ENCODE peak calls at places on chromosomes 4 and X, in six cellular contexts. One of them, this sample, is unnamed.

GRCh38 chr4:89119836-89120235 is 8.5 kb downstream of the TIGD2 start:
- DNase-seq in transverse colon: no peak
- DNase-seq in ovary: no peak
- DNase-seq in left ventricle myocardium inferior: no peak
- DNase-seq in retinal pigment epithelial cell: peak; percentile 77
- DNase-seq in lower lobe of right lung: no peak
- DNase-seq in this sample: no peak

GRCh38 chr4:66929748-66930147 is 615.6 kb downstream of the CENPC start:
- DNase-seq in transverse colon: no peak
- DNase-seq in ovary: no peak
- DNase-seq in lower lobe of right lung: no peak
- DNase-seq in retinal pigment epithelial cell: no peak
- DNase-seq in left ventricle myocardium inferior: no peak
- DNase-seq in this sample: no peak

GRCh38 chrX:108722561-108722960 is 13.8 kb downstream of the IRS4 start:
- DNase-seq in ovary: no peak
- DNase-seq in transverse colon: no peak
- DNase-seq in lower lobe of right lung: no peak
- DNase-seq in retinal pigment epithelial cell: no peak
- DNase-seq in left ventricle myocardium inferior: no peak
- DNase-seq in this sample: no peak

GRCh38 chr4:102757681-102758080 is 3.1 kb downstream of the MANBA start:
- DNase-seq in ovary: no peak
- DNase-seq in lower lobe of right lung: no peak
- DNase-seq in left ventricle myocardium inferior: no peak
- DNase-seq in transverse colon: no peak
- DNase-seq in retinal pigment epithelial cell: no peak
- DNase-seq in this sample: no peak

GRCh38 chrX:23374291-23374690 is 39.6 kb downstream of the PTCHD1 start:
- DNase-seq in retinal pigment epithelial cell: no peak
- DNase-seq in lower lobe of right lung: no peak
- DNase-seq in transverse colon: no peak
- DNase-seq in left ventricle myocardium inferior: no peak
- DNase-seq in ovary: no peak
- DNase-seq in this sample: no peak

GRCh38 chr4:108044951-108045686 is 55.4 kb downstream of the HADH start:
- DNase-seq in transverse colon: no peak
- DNase-seq in left ventricle myocardium inferior: no peak
- DNase-seq in lower lobe of right lung: no peak
- DNase-seq in retinal pigment epithelial cell: no peak
- DNase-seq in ovary: no peak
- DNase-seq in this sample: no peak

GRCh38 chrX:108018659-108019381 is 26.0 kb upstream of the VSIG1 start:
- DNase-seq in ovary: no peak
- DNase-seq in transverse colon: no peak
- DNase-seq in retinal pigment epithelial cell: no peak
- DNase-seq in left ventricle myocardium inferior: no peak
- DNase-seq in lower lobe of right lung: no peak
- DNase-seq in this sample: no peak

GRCh38 chr4:176638992-176639391 is 153.7 kb downstream of the VEGFC start:
- DNase-seq in lower lobe of right lung: no peak
- DNase-seq in transverse colon: no peak
- DNase-seq in retinal pigment epithelial cell: no peak
- DNase-seq in left ventricle myocardium inferior: no peak
- DNase-seq in ovary: no peak
- DNase-seq in this sample: no peak

GRCh38 chr4:109977854-109978501 is 65.3 kb downstream of the EGF start:
- DNase-seq in transverse colon: no peak
- DNase-seq in ovary: no peak
- DNase-seq in lower lobe of right lung: no peak
- DNase-seq in left ventricle myocardium inferior: no peak
- DNase-seq in retinal pigment epithelial cell: no peak
- DNase-seq in this sample: no peak

GRCh38 chr4:38675167-38676121 is 11.4 kb downstream of the KLF3 start:
- DNase-seq in transverse colon: peak; percentile 90
- DNase-seq in lower lobe of right lung: peak; percentile 64
- DNase-seq in ovary: peak; percentile 72
- DNase-seq in retinal pigment epithelial cell: peak; percentile 75
- DNase-seq in left ventricle myocardium inferior: peak; percentile 58
- DNase-seq in this sample: peak; percentile 85

GRCh38 chr4:115249808-115250207 is 136.4 kb upstream of the NDST4 start:
- DNase-seq in transverse colon: no peak
- DNase-seq in ovary: no peak
- DNase-seq in left ventricle myocardium inferior: no peak
- DNase-seq in lower lobe of right lung: no peak
- DNase-seq in retinal pigment epithelial cell: no peak
- DNase-seq in this sample: no peak

GRCh38 chr4:124389591-124389990 is 322.9 kb downstream of the ANKRD50 start:
- DNase-seq in transverse colon: no peak
- DNase-seq in ovary: no peak
- DNase-seq in left ventricle myocardium inferior: no peak
- DNase-seq in lower lobe of right lung: no peak
- DNase-seq in retinal pigment epithelial cell: no peak
- DNase-seq in this sample: no peak

GRCh38 chr4:26741491-26741871 is 119.2 kb upstream of the STIM2 start:
- DNase-seq in left ventricle myocardium inferior: no peak
- DNase-seq in retinal pigment epithelial cell: peak; percentile 79
- DNase-seq in transverse colon: no peak
- DNase-seq in lower lobe of right lung: no peak
- DNase-seq in ovary: peak; percentile 19
- DNase-seq in this sample: no peak

GRCh38 chrX:13188731-13189309 is 131.0 kb downstream of the ATXN3L start:
- DNase-seq in lower lobe of right lung: no peak
- DNase-seq in left ventricle myocardium inferior: no peak
- DNase-seq in ovary: no peak
- DNase-seq in transverse colon: no peak
- DNase-seq in retinal pigment epithelial cell: no peak
- DNase-seq in this sample: peak; percentile 7

GRCh38 chr4:54717694-54718093 is 59.9 kb downstream of the KIT start:
- DNase-seq in transverse colon: no peak
- DNase-seq in lower lobe of right lung: no peak
- DNase-seq in ovary: no peak
- DNase-seq in left ventricle myocardium inferior: no peak
- DNase-seq in retinal pigment epithelial cell: no peak
- DNase-seq in this sample: no peak

GRCh38 chrX:154980330-154981115 is 42.0 kb downstream of the F8 start:
- DNase-seq in lower lobe of right lung: peak; percentile 64
- DNase-seq in retinal pigment epithelial cell: peak; percentile 4
- DNase-seq in ovary: peak; percentile 70
- DNase-seq in left ventricle myocardium inferior: peak; percentile 59
- DNase-seq in transverse colon: peak; percentile 82
- DNase-seq in this sample: peak; percentile 74

GRCh38 chrX:51894697-51895336 is 1.4 kb downstream of the MAGED1 start:
- DNase-seq in transverse colon: peak; percentile 27
- DNase-seq in left ventricle myocardium inferior: no peak
- DNase-seq in retinal pigment epithelial cell: no peak
- DNase-seq in ovary: peak; percentile 33
- DNase-seq in lower lobe of right lung: no peak
- DNase-seq in this sample: peak; percentile 10

GRCh38 chr4:134546279-134546678 is 344.7 kb upstream of the PABPC4L start:
- DNase-seq in ovary: no peak
- DNase-seq in left ventricle myocardium inferior: no peak
- DNase-seq in lower lobe of right lung: no peak
- DNase-seq in transverse colon: no peak
- DNase-seq in retinal pigment epithelial cell: no peak
- DNase-seq in this sample: no peak

GRCh38 chr4:29762151-29762550 is 958.0 kb upstream of the PCDH7 start:
- DNase-seq in ovary: no peak
- DNase-seq in lower lobe of right lung: no peak
- DNase-seq in retinal pigment epithelial cell: no peak
- DNase-seq in left ventricle myocardium inferior: no peak
- DNase-seq in transverse colon: no peak
- DNase-seq in this sample: no peak

GRCh38 chr4:29756966-29757365 is 963.2 kb upstream of the PCDH7 start:
- DNase-seq in left ventricle myocardium inferior: no peak
- DNase-seq in transverse colon: no peak
- DNase-seq in lower lobe of right lung: no peak
- DNase-seq in ovary: no peak
- DNase-seq in retinal pigment epithelial cell: no peak
- DNase-seq in this sample: no peak
- TF ChIP-seq CTCF in left ventricle myocardium inferior: no peak
- TF ChIP-seq CTCF in transverse colon: no peak
- TF ChIP-seq CTCF in lower lobe of right lung: no peak
- TF ChIP-seq CTCF in ovary: no peak
- TF ChIP-seq CTCF in retinal pigment epithelial cell: no peak
- TF ChIP-seq CTCF in this sample: no peak

DNA sequence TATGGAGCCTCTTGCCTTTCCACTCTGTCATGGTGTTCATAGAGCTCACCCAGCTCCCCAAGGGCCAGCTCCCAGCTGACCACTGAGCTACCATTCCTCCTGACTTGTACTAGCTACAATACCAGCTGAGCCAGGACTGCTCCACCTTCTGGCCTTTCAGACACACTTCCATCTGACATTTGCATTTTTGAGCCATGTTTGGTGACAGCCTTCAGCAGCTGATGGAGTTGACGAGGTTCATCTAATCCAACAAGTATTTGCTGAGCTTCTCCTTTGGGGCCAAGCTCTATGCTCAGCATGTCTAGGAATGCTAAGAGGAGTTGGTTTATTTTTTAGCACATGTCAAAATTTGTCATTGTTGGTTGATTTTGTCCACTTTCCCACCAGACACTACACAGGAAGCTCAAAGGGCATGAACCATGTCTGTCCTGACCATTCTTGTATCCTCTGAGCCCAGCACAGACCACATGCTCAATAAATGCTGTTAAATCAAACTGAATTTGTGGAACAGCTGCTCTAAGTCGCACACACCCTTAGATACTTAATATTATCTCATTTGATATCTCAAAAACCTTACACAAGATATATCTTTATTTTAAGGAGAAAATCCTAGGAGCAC is 142.6 kb upstream of the PPARGC1A start:
- DNase-seq in transverse colon: peak; percentile 8
- DNase-seq in retinal pigment epithelial cell: no peak
- DNase-seq in left ventricle myocardium inferior: no peak
- DNase-seq in lower lobe of right lung: no peak
- DNase-seq in ovary: no peak
- DNase-seq in this sample: peak; percentile 11
- TF ChIP-seq CTCF in transverse colon: no peak
- TF ChIP-seq CTCF in retinal pigment epithelial cell: peak; percentile 54
- TF ChIP-seq CTCF in left ventricle myocardium inferior: peak; percentile 57
- TF ChIP-seq CTCF in lower lobe of right lung: no peak
- TF ChIP-seq CTCF in ovary: no peak
- TF ChIP-seq CTCF in this sample: peak; percentile 26

GRCh38 chrX:28701222-28701621 is 114.0 kb downstream of the IL1RAPL1 start:
- DNase-seq in ovary: no peak
- DNase-seq in transverse colon: no peak
- DNase-seq in lower lobe of right lung: no peak
- DNase-seq in retinal pigment epithelial cell: no peak
- DNase-seq in left ventricle myocardium inferior: no peak
- DNase-seq in this sample: no peak
- TF ChIP-seq CTCF in ovary: no peak
- TF ChIP-seq CTCF in transverse colon: no peak
- TF ChIP-seq CTCF in lower lobe of right lung: no peak
- TF ChIP-seq CTCF in retinal pigment epithelial cell: peak; percentile 37
- TF ChIP-seq CTCF in left ventricle myocardium inferior: no peak
- TF ChIP-seq CTCF in this sample: no peak

GRCh38 chrX:21933077-21933476 is 7.4 kb upstream of the SMS start:
- DNase-seq in lower lobe of right lung: no peak
- DNase-seq in transverse colon: no peak
- DNase-seq in left ventricle myocardium inferior: no peak
- DNase-seq in retinal pigment epithelial cell: no peak
- DNase-seq in ovary: no peak
- DNase-seq in this sample: no peak

GRCh38 chrX:21930986-21931385 is 9.5 kb upstream of the SMS start:
- DNase-seq in ovary: no peak
- DNase-seq in transverse colon: no peak
- DNase-seq in lower lobe of right lung: no peak
- DNase-seq in retinal pigment epithelial cell: no peak
- DNase-seq in left ventricle myocardium inferior: no peak
- DNase-seq in this sample: no peak

GRCh38 chrX:21929209-21929608 is 11.3 kb upstream of the SMS start:
- DNase-seq in ovary: no peak
- DNase-seq in lower lobe of right lung: no peak
- DNase-seq in retinal pigment epithelial cell: no peak
- DNase-seq in transverse colon: no peak
- DNase-seq in left ventricle myocardium inferior: no peak
- DNase-seq in this sample: no peak

GRCh38 chrX:21934414-21934813 is 6.1 kb upstream of the SMS start:
- DNase-seq in ovary: no peak
- DNase-seq in left ventricle myocardium inferior: no peak
- DNase-seq in transverse colon: no peak
- DNase-seq in retinal pigment epithelial cell: no peak
- DNase-seq in lower lobe of right lung: no peak
- DNase-seq in this sample: no peak

GRCh38 chrX:21932277-21932996 is 8.1 kb upstream of the SMS start:
- DNase-seq in lower lobe of right lung: no peak
- DNase-seq in left ventricle myocardium inferior: no peak
- DNase-seq in retinal pigment epithelial cell: peak; percentile 61
- DNase-seq in ovary: no peak
- DNase-seq in transverse colon: no peak
- DNase-seq in this sample: no peak
- TF ChIP-seq CTCF in lower lobe of right lung: no peak
- TF ChIP-seq CTCF in left ventricle myocardium inferior: no peak
- TF ChIP-seq CTCF in retinal pigment epithelial cell: no peak
- TF ChIP-seq CTCF in ovary: no peak
- TF ChIP-seq CTCF in transverse colon: no peak
- TF ChIP-seq CTCF in this sample: no peak

GRCh38 chr4:113153529-113154101 is 104.2 kb downstream of the ANK2 start:
- DNase-seq in left ventricle myocardium inferior: no peak
- DNase-seq in retinal pigment epithelial cell: peak; percentile 68
- DNase-seq in lower lobe of right lung: no peak
- DNase-seq in transverse colon: no peak
- DNase-seq in ovary: no peak
- DNase-seq in this sample: no peak
- TF ChIP-seq CTCF in left ventricle myocardium inferior: no peak
- TF ChIP-seq CTCF in retinal pigment epithelial cell: peak; percentile 20
- TF ChIP-seq CTCF in lower lobe of right lung: no peak
- TF ChIP-seq CTCF in transverse colon: no peak
- TF ChIP-seq CTCF in ovary: no peak
- TF ChIP-seq CTCF in this sample: no peak

GRCh38 chr4:128385683-128386304 is 98.2 kb upstream of the PGRMC2 start:
- DNase-seq in retinal pigment epithelial cell: no peak
- DNase-seq in transverse colon: no peak
- DNase-seq in ovary: no peak
- DNase-seq in left ventricle myocardium inferior: no peak
- DNase-seq in lower lobe of right lung: no peak
- DNase-seq in this sample: no peak
- TF ChIP-seq CTCF in retinal pigment epithelial cell: peak; percentile 28
- TF ChIP-seq CTCF in transverse colon: no peak
- TF ChIP-seq CTCF in ovary: no peak
- TF ChIP-seq CTCF in left ventricle myocardium inferior: peak; percentile 12
- TF ChIP-seq CTCF in lower lobe of right lung: no peak
- TF ChIP-seq CTCF in this sample: peak; percentile 20

DNA sequence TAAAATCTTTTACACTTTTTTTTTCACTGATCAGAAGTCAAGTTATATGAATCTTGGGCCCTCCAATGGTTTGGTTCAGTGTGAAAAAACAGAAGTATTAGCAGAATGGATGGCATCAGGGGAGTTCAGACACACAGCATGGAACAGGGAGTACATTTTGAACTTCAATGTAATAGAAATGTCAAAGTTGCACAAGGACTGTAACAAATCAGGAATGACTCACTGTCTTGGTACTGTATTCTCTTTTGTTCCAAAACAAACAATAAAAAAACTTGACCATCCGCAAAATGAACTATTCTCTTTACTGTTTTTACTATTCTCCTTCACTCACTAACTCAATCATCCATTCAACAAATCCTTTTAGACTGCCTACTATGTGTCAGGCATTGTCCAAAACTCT is 401.0 kb downstream of the FSTL5 start:
- DNase-seq in left ventricle myocardium inferior: no peak
- DNase-seq in lower lobe of right lung: no peak
- DNase-seq in retinal pigment epithelial cell: peak; percentile 19
- DNase-seq in ovary: no peak
- DNase-seq in transverse colon: no peak
- DNase-seq in this sample: no peak
- TF ChIP-seq CTCF in left ventricle myocardium inferior: no peak
- TF ChIP-seq CTCF in lower lobe of right lung: no peak
- TF ChIP-seq CTCF in retinal pigment epithelial cell: no peak
- TF ChIP-seq CTCF in ovary: no peak
- TF ChIP-seq CTCF in transverse colon: no peak
- TF ChIP-seq CTCF in this sample: no peak

This sample was measured in heart right ventricle.